ENCODE peak calls at places on chromosomes 11 and 22, in eight cellular contexts. One of them, this sample, is unnamed.
A peak's percentile ranks its signal among the peaks of the same experiment; 100 is the strongest.

GRCh38 chr22:46563381-46564083 is 26.1 kb upstream of the CELSR1 start:
- DNase-seq in activated CD4-positive, CD25-positive, alpha-beta regulatory T cell: peak; percentile 67
- DNase-seq in NCI-H1105: peak; percentile 15
- DNase-seq in activated CD4-positive, alpha-beta T cell treated with anti-CD3 and anti-CD28 coated beads, Interleukin-2, amount 50 U/mL, for 1 hour: peak; percentile 82
- DNase-seq in CD8-positive, alpha-beta T cell: peak; percentile 67
- DNase-seq in A549: peak; percentile 71
- DNase-seq in substantia nigra: no peak
- DNase-seq in NCI-H1436: peak; percentile 88
- DNase-seq in this sample: peak; percentile 66

GRCh38 chr11:46676436-46677158 is 23.8 kb downstream of the ARHGAP1 start:
- DNase-seq in activated CD4-positive, CD25-positive, alpha-beta regulatory T cell: no peak
- DNase-seq in NCI-H1105: no peak
- DNase-seq in activated CD4-positive, alpha-beta T cell treated with anti-CD3 and anti-CD28 coated beads, Interleukin-2, amount 50 U/mL, for 1 hour: no peak
- DNase-seq in CD8-positive, alpha-beta T cell: no peak
- DNase-seq in A549: no peak
- DNase-seq in substantia nigra: no peak
- DNase-seq in NCI-H1436: no peak
- DNase-seq in this sample: no peak

GRCh38 chr11:67613960-67614715 is 7.4 kb downstream of the NDUFV1 start:
- DNase-seq in activated CD4-positive, CD25-positive, alpha-beta regulatory T cell: peak; percentile 57
- DNase-seq in NCI-H1105: peak; percentile 31
- DNase-seq in activated CD4-positive, alpha-beta T cell treated with anti-CD3 and anti-CD28 coated beads, Interleukin-2, amount 50 U/mL, for 1 hour: peak; percentile 76
- DNase-seq in CD8-positive, alpha-beta T cell: peak; percentile 75
- DNase-seq in A549: no peak
- DNase-seq in substantia nigra: no peak
- DNase-seq in NCI-H1436: no peak
- DNase-seq in this sample: peak; percentile 76

GRCh38 chr11:11586465-11586864 is 35.3 kb downstream of the GALNT18 start:
- DNase-seq in activated CD4-positive, CD25-positive, alpha-beta regulatory T cell: no peak
- DNase-seq in NCI-H1105: no peak
- DNase-seq in activated CD4-positive, alpha-beta T cell treated with anti-CD3 and anti-CD28 coated beads, Interleukin-2, amount 50 U/mL, for 1 hour: no peak
- DNase-seq in CD8-positive, alpha-beta T cell: no peak
- DNase-seq in A549: no peak
- DNase-seq in substantia nigra: no peak
- DNase-seq in NCI-H1436: no peak
- DNase-seq in this sample: no peak

GRCh38 chr11:114724916-114725524 is 46.7 kb downstream of the NXPE2 start:
- DNase-seq in activated CD4-positive, CD25-positive, alpha-beta regulatory T cell: no peak
- DNase-seq in NCI-H1105: no peak
- DNase-seq in activated CD4-positive, alpha-beta T cell treated with anti-CD3 and anti-CD28 coated beads, Interleukin-2, amount 50 U/mL, for 1 hour: no peak
- DNase-seq in CD8-positive, alpha-beta T cell: no peak
- DNase-seq in A549: no peak
- DNase-seq in substantia nigra: no peak
- DNase-seq in NCI-H1436: no peak
- DNase-seq in this sample: no peak

GRCh38 chr11:44886765-44887164 is 63.9 kb downstream of the TP53I11 start:
- DNase-seq in activated CD4-positive, CD25-positive, alpha-beta regulatory T cell: no peak
- DNase-seq in NCI-H1105: no peak
- DNase-seq in activated CD4-positive, alpha-beta T cell treated with anti-CD3 and anti-CD28 coated beads, Interleukin-2, amount 50 U/mL, for 1 hour: no peak
- DNase-seq in CD8-positive, alpha-beta T cell: no peak
- DNase-seq in A549: no peak
- DNase-seq in substantia nigra: no peak
- DNase-seq in NCI-H1436: no peak
- DNase-seq in this sample: no peak

GRCh38 chr11:119303227-119303718 is 13.7 kb downstream of the MCAM start:
- DNase-seq in activated CD4-positive, CD25-positive, alpha-beta regulatory T cell: no peak
- DNase-seq in NCI-H1105: no peak
- DNase-seq in activated CD4-positive, alpha-beta T cell treated with anti-CD3 and anti-CD28 coated beads, Interleukin-2, amount 50 U/mL, for 1 hour: no peak
- DNase-seq in CD8-positive, alpha-beta T cell: no peak
- DNase-seq in A549: no peak
- DNase-seq in substantia nigra: no peak
- DNase-seq in NCI-H1436: no peak
- DNase-seq in this sample: no peak

GRCh38 chr11:8841899-8842298 is 69.1 kb upstream of the AKIP1 start:
- DNase-seq in activated CD4-positive, CD25-positive, alpha-beta regulatory T cell: no peak
- DNase-seq in NCI-H1105: no peak
- DNase-seq in activated CD4-positive, alpha-beta T cell treated with anti-CD3 and anti-CD28 coated beads, Interleukin-2, amount 50 U/mL, for 1 hour: no peak
- DNase-seq in CD8-positive, alpha-beta T cell: no peak
- DNase-seq in A549: no peak
- DNase-seq in substantia nigra: no peak
- DNase-seq in NCI-H1436: no peak
- DNase-seq in this sample: no peak

GRCh38 chr11:36467913-36468312 is 42.2 kb downstream of the TRAF6 start:
- DNase-seq in activated CD4-positive, CD25-positive, alpha-beta regulatory T cell: no peak
- DNase-seq in NCI-H1105: no peak
- DNase-seq in activated CD4-positive, alpha-beta T cell treated with anti-CD3 and anti-CD28 coated beads, Interleukin-2, amount 50 U/mL, for 1 hour: no peak
- DNase-seq in CD8-positive, alpha-beta T cell: no peak
- DNase-seq in A549: no peak
- DNase-seq in substantia nigra: no peak
- DNase-seq in NCI-H1436: no peak
- DNase-seq in this sample: no peak

GRCh38 chr11:92880391-92880790 is 89.1 kb upstream of the MTNR1B start:
- DNase-seq in activated CD4-positive, CD25-positive, alpha-beta regulatory T cell: no peak
- DNase-seq in NCI-H1105: no peak
- DNase-seq in activated CD4-positive, alpha-beta T cell treated with anti-CD3 and anti-CD28 coated beads, Interleukin-2, amount 50 U/mL, for 1 hour: no peak
- DNase-seq in CD8-positive, alpha-beta T cell: no peak
- DNase-seq in A549: no peak
- DNase-seq in substantia nigra: no peak
- DNase-seq in NCI-H1436: no peak
- DNase-seq in this sample: no peak

GRCh38 chr11:75576445-75577049 is 14.5 kb downstream of the SERPINH1 start:
- DNase-seq in activated CD4-positive, CD25-positive, alpha-beta regulatory T cell: no peak
- DNase-seq in NCI-H1105: no peak
- DNase-seq in activated CD4-positive, alpha-beta T cell treated with anti-CD3 and anti-CD28 coated beads, Interleukin-2, amount 50 U/mL, for 1 hour: no peak
- DNase-seq in CD8-positive, alpha-beta T cell: no peak
- DNase-seq in A549: no peak
- DNase-seq in substantia nigra: no peak
- DNase-seq in NCI-H1436: no peak
- DNase-seq in this sample: no peak

GRCh38 chr22:19887251-19887985 is 32.7 kb upstream of the GNB1L start:
- DNase-seq in activated CD4-positive, CD25-positive, alpha-beta regulatory T cell: no peak
- DNase-seq in NCI-H1105: no peak
- DNase-seq in activated CD4-positive, alpha-beta T cell treated with anti-CD3 and anti-CD28 coated beads, Interleukin-2, amount 50 U/mL, for 1 hour: no peak
- DNase-seq in CD8-positive, alpha-beta T cell: no peak
- DNase-seq in A549: no peak
- DNase-seq in substantia nigra: no peak
- DNase-seq in NCI-H1436: no peak
- DNase-seq in this sample: no peak

GRCh38 chr11:82829101-82829500 is 71.1 kb downstream of the PRCP start:
- DNase-seq in activated CD4-positive, CD25-positive, alpha-beta regulatory T cell: no peak
- DNase-seq in NCI-H1105: no peak
- DNase-seq in activated CD4-positive, alpha-beta T cell treated with anti-CD3 and anti-CD28 coated beads, Interleukin-2, amount 50 U/mL, for 1 hour: no peak
- DNase-seq in CD8-positive, alpha-beta T cell: no peak
- DNase-seq in A549: no peak
- DNase-seq in substantia nigra: no peak
- DNase-seq in NCI-H1436: no peak
- DNase-seq in this sample: no peak

GRCh38 chr22:26542831-26543230 is 30.6 kb upstream of the TFIP11 start:
- DNase-seq in activated CD4-positive, CD25-positive, alpha-beta regulatory T cell: no peak
- DNase-seq in NCI-H1105: no peak
- DNase-seq in activated CD4-positive, alpha-beta T cell treated with anti-CD3 and anti-CD28 coated beads, Interleukin-2, amount 50 U/mL, for 1 hour: no peak
- DNase-seq in CD8-positive, alpha-beta T cell: no peak
- DNase-seq in A549: no peak
- DNase-seq in substantia nigra: no peak
- DNase-seq in NCI-H1436: no peak
- DNase-seq in this sample: no peak

GRCh38 chr22:22380098-22381030 is 128.2 kb downstream of the ZNF280B start:
- DNase-seq in activated CD4-positive, CD25-positive, alpha-beta regulatory T cell: no peak
- DNase-seq in NCI-H1105: no peak
- DNase-seq in activated CD4-positive, alpha-beta T cell treated with anti-CD3 and anti-CD28 coated beads, Interleukin-2, amount 50 U/mL, for 1 hour: no peak
- DNase-seq in CD8-positive, alpha-beta T cell: no peak
- DNase-seq in A549: no peak
- DNase-seq in substantia nigra: no peak
- DNase-seq in NCI-H1436: no peak
- DNase-seq in this sample: no peak

This sample was measured in effector CD4-positive, alpha-beta T cell.